ENCODE peak calls at places on chromosomes 2 and 18, in five cellular contexts. O is naive B cell, Y is left ventricle myocardium superior, N is AG04449, E is Caco-2. M is an unnamed sample.

GRCh38 chr2:206443735-206444527 is 599 bp downstream of the ADAM23 start:
- DNase-seq in Y (no peak), O (peak; percentile 22), E (peak; percentile 61), N (no peak), M (no peak)

GRCh38 chr2:12867888-12868287 is 151.2 kb downstream of the TRIB2 start:
- DNase-seq in N (no peak), E (no peak), O (no peak), Y (no peak), M (no peak)

GRCh38 chr2:18311413-18311812 is 249.0 kb downstream of the RDH14 start:
- DNase-seq in O (no peak), N (peak; percentile 85), Y (no peak), E (peak; percentile 8), M (no peak)

GRCh38 chr2:176388886-176389285 is 119.6 kb downstream of the MTX2 start:
- DNase-seq in O (no peak), Y (no peak), N (no peak), E (no peak), M (no peak)

GRCh38 chr2:14804912-14805311 is 172.4 kb downstream of the LRATD1 start:
- DNase-seq in Y (no peak), E (no peak), O (no peak), N (no peak), M (no peak)

GRCh38 chr2:69547984-69548715 is 95.4 kb downstream of the AAK1 start:
- DNase-seq in E (no peak), O (no peak), N (no peak), Y (no peak), M (no peak)

GRCh38 chr2:74414475-74414874 is 6.9 kb downstream of the C2orf81 start:
- DNase-seq in E (no peak), Y (no peak), O (no peak), N (no peak), M (no peak)

GRCh38 chr2:233084488-233084887 is 24.3 kb downstream of the INPP5D start:
- DNase-seq in N (no peak), E (no peak), O (peak; percentile 60), Y (peak; percentile 50), M (no peak)

GRCh38 chr2:155368934-155369333 is 670.4 kb downstream of the KCNJ3 start:
- DNase-seq in N (no peak), O (no peak), E (no peak), Y (no peak), M (no peak)

GRCh38 chr2:22829806-22830205 is 555.2 kb upstream of the KLHL29 start:
- DNase-seq in N (no peak), E (no peak), Y (no peak), O (no peak), M (no peak)

GRCh38 chr2:937530-937929 is 13.1 kb upstream of the SNTG2 start:
- DNase-seq in N (peak; percentile 64), Y (no peak), O (no peak), E (no peak), M (no peak)

GRCh38 chr2:237269121-237269875 is 144.7 kb downstream of the COL6A3 start:
- DNase-seq in O (no peak), Y (no peak), E (no peak), N (no peak), M (no peak)

GRCh38 chr18:46042571-46043123 is 29.4 kb downstream of the PSTPIP2 start:
- DNase-seq in Y (no peak), E (no peak), N (no peak), O (no peak), M (no peak)

GRCh38 chr2:7026740-7027139 is 109.5 kb downstream of the RNF144A start:
- DNase-seq in Y (no peak), O (no peak), N (no peak), E (no peak), M (no peak)

GRCh38 chr18:59605633-59606192 is 91.5 kb downstream of the CCBE1 start:
- DNase-seq in O (no peak), E (no peak), Y (no peak), N (no peak), M (no peak)

GRCh38 chr2:170824526-170825015 is 7.9 kb downstream of the GAD1 start:
- DNase-seq in Y (no peak), O (no peak), N (no peak), E (no peak), M (no peak)

GRCh38 chr2:130892793-130893785 is 56.4 kb downstream of the ARHGEF4 start:
- DNase-seq in E (no peak), O (no peak), Y (no peak), N (no peak), M (no peak)

GRCh38 chr18:58218111-58218510 is 174.1 kb downstream of the NEDD4L start:
- DNase-seq in O (no peak), N (no peak), Y (no peak), E (no peak), M (no peak)

GRCh38 chr18:58631301-58631700 is 2.4 kb upstream of the ALPK2 start:
- DNase-seq in O (no peak), Y (no peak), E (no peak), N (no peak), M (no peak)

GRCh38 chr2:109324859-109325258 is 195.9 kb downstream of the SH3RF3 start:
- DNase-seq in N (peak; percentile 96), O (no peak), E (no peak), Y (peak; percentile 71), M (no peak)

GRCh38 chr2:189783451-189783926 is 650 bp downstream of the ORMDL1 start:
- DNase-seq in E (no peak), Y (no peak), O (no peak), N (no peak), M (no peak)

GRCh38 chr2:121096611-121097010 is 188.4 kb downstream of the TFCP2L1 start:
- DNase-seq in N (no peak), O (no peak), E (no peak), Y (no peak), M (no peak)

GRCh38 chr2:156481295-156481694 is 45.1 kb downstream of the GPD2 start:
- DNase-seq in Y (no peak), E (no peak), O (no peak), N (no peak), M (no peak)

GRCh38 chr2:127121341-127121740 is 14.4 kb upstream of the BIN1 start:
- DNase-seq in O (no peak), E (no peak), N (no peak), Y (no peak), M (no peak)

GRCh38 chr2:18814387-18814786 is 225.0 kb upstream of the NT5C1B start:
- DNase-seq in E (no peak), O (no peak), N (peak; percentile 78), Y (no peak), M (no peak)

GRCh38 chr18:564708-565561 is 15.2 kb upstream of the CETN1 start:
- DNase-seq in O (no peak), E (no peak), Y (no peak), N (no peak), M (no peak)

GRCh38 chr2:41886145-41886664 is 161.6 kb upstream of the PKDCC start:
- DNase-seq in Y (no peak), O (no peak), N (no peak), E (no peak), M (no peak)

GRCh38 chr2:168565112-168565511 is 109.0 kb downstream of the CERS6 start:
- DNase-seq in O (no peak), N (no peak), E (no peak), Y (no peak), M (no peak)

GRCh38 chr18:25736516-25736915 is 353.9 kb downstream of the SS18 start:
- DNase-seq in Y (no peak), E (no peak), O (no peak), N (no peak), M (no peak)

GRCh38 chr2:202965810-202966454 is 48.7 kb upstream of the NBEAL1 start:
- DNase-seq in O (no peak), E (peak; percentile 13), N (no peak), Y (no peak), M (no peak)

GRCh38 chr2:214226061-214226460 is 184.8 kb upstream of the VWC2L start:
- DNase-seq in Y (no peak), E (no peak), O (no peak), N (no peak), M (no peak)